ENCODE peak calls at places on chromosomes 2 and 18, in seven cellular contexts. U is stomach, Y is GM12864, R is NB4, N is GM12865, C is heart left ventricle, B is A549. J is an unnamed sample.

GRCh38 chr2:31219131-31219969 is 2.0 kb upstream of the CAPN14 start:
- DNase-seq in U (no peak), Y (peak), R (peak), N (peak), C (no peak), B (no peak), J (no peak)

GRCh38 chr2:101843471-101843870 is 146.0 kb downstream of the MAP4K4 start:
- DNase-seq in U (no peak), Y (no peak), R (no peak), N (no peak), C (no peak), B (no peak), J (no peak)

GRCh38 chr2:191881982-191882816 is 35.3 kb upstream of the CAVIN2 start:
- DNase-seq in U (no peak), Y (no peak), R (no peak), N (no peak), C (no peak), B (no peak), J (no peak)

GRCh38 chr2:120722603-120723421 is 12.9 kb upstream of the GLI2 start:
- DNase-seq in U (peak), Y (no peak), R (no peak), N (no peak), C (peak), B (peak), J (no peak)

GRCh38 chr18:39460136-39460535 is 1894.5 kb upstream of the CELF4 start:
- DNase-seq in U (no peak), Y (no peak), R (no peak), N (no peak), C (no peak), B (no peak), J (no peak)

GRCh38 chr2:241315879-241316700 is at the start of gene SEPTIN2:
- DNase-seq in U (no peak), Y (no peak), R (no peak), N (no peak), C (peak), B (peak), J (no peak)

GRCh38 chr2:215653344-215654015 is 217.6 kb upstream of the FN1 start:
- DNase-seq in U (no peak), Y (no peak), R (no peak), N (no peak), C (no peak), B (no peak), J (no peak)

GRCh38 chr2:72993585-72994280 is 76.4 kb downstream of the EMX1 start:
- DNase-seq in U (peak), Y (no peak), R (no peak), N (no peak), C (no peak), B (no peak), J (no peak)

GRCh38 chr2:43199492-43200481 is 26.6 kb downstream of the ZFP36L2 start:
- DNase-seq in U (peak), Y (no peak), R (peak), N (no peak), C (no peak), B (peak), J (no peak)

GRCh38 chr18:67517224-67517765 is 775 bp upstream of the DSEL start:
- DNase-seq in U (no peak), Y (no peak), R (no peak), N (peak), C (peak), B (no peak), J (no peak)

GRCh38 chr2:17830053-17831034 is 14.1 kb downstream of the MSGN1 start:
- DNase-seq in U (peak), Y (no peak), R (peak), N (peak), C (peak), B (peak), J (peak)

GRCh38 chr2:10452334-10452733 is 4.2 kb upstream of the ODC1 start:
- DNase-seq in U (peak), Y (no peak), R (no peak), N (no peak), C (no peak), B (peak), J (no peak)

GRCh38 chr2:217723078-217723477 is 279.7 kb downstream of the TNS1 start:
- DNase-seq in U (no peak), Y (no peak), R (no peak), N (no peak), C (no peak), B (no peak), J (no peak)

GRCh38 chr18:23684515-23685197 is 4.6 kb upstream of the LAMA3 start:
- DNase-seq in U (no peak), Y (no peak), R (no peak), N (no peak), C (no peak), B (peak), J (no peak)

GRCh38 chr18:23690505-23691068 is 1.3 kb downstream of the LAMA3 start:
- DNase-seq in U (no peak), Y (no peak), R (no peak), N (no peak), C (no peak), B (no peak), J (no peak)

GRCh38 chr18:23689616-23690504 is 607 bp downstream of the LAMA3 start:
- DNase-seq in U (peak), Y (no peak), R (no peak), N (no peak), C (peak), B (peak), J (no peak)

GRCh38 chr18:23688528-23688927 is 725 bp upstream of the LAMA3 start:
- DNase-seq in U (no peak), Y (no peak), R (no peak), N (no peak), C (no peak), B (no peak), J (no peak)

DNA sequence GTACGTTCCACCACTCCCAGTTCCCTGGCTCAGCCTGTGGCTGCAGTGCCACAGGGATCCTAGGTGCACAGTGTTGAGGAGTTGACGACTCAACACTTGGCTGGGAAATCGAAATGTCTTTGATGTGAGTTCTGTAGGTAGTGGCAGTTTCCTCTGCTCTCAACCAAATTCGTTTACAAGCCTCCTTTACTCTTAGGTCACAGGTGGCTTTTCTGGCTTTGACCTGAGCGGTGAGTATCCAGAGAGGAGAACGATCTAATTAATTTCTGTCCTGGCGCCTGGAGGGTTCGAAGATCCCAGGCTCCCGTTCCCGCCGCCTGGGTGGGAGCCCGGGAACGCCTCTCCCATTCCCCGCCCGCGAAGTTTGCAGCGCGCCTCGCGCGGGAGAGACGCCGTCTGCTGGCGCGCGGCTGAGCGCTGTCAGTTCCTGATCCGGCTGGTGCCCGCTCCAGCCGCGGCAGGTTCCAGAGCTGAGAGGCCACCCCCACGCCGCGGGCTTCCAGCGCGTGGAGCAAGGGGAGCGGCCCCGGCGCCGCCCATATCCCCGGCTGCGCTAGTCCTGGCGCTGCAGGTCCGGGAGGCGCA is at the start of gene LAMA3:
- DNase-seq in U (peak), Y (no peak), R (no peak), N (no peak), C (peak), B (peak), J (no peak)
- TF ChIP-seq CTCF in U (no peak), Y (no peak), R (no peak), N (no peak), C (peak), B (peak), J (no peak)

DNA sequence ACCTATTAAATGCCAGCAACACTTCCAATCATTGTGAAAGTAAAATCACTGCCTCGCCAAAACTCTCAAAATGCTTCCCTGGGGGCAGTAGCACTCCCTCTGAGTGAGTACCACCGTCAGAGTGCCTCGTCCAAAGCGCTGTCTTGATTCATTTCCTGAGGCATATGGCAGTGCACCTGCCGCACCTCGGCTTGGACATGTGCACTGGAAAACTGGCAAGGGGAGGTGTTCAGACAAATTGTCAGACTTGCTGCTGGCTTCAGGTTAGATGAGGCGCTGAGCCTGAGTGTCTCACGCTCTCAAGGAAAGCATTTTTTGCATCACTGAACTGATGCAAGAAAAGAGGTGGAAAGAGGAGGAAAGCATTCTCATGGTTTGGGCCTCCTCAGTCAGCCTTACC is 132.8 kb downstream of the ATL2 start:
- DNase-seq in U (no peak), Y (no peak), R (no peak), N (no peak), C (no peak), B (no peak), J (no peak)
- H3K4me3 ChIP-seq in U (no peak), Y (no peak), R (no peak), N (no peak), C (no peak), B (no peak), J (no peak)

DNA sequence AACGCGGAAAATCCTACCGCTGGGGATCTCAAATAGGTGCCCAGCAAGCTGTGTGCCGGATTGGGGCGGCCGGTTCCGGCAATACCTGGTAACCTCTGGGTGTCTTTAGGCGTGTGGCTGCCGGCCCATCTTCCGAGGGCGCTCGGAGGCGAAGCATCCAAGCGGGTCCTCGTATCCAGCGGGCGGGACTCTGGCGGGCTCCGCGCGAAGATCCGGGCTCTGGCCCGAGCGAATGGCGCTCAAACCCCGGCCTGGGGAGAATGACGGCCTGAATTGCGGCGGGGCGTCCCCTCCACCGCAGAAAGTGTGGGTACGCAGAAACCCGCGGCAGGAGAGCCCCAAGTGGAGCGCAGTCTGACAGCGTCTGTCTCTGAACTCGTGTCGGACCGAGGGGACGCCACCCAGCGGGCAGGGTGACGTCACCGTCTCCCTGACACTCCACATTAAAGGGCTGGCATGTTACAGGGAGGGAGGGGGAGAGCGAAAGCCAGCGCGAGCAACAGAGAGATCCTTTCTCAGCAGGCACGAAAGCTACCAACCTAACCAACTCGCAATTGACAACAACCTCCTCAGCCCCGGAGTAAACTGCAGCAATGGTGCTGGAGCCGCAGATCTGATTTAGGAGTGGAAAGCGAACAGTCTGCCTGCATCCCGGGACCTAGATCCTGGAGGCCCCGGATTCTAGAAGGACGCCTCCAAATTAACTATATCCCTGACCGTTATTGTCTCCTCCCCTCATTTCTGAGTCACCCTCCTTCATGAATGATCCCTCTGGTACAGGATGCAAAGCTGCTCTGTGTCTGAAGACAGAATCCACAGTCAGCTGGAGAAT is at the start of gene SKOR2:
- DNase-seq in U (no peak), Y (no peak), R (no peak), N (no peak), C (peak), B (no peak), J (no peak)
- TF ChIP-seq CTCF in U (no peak), Y (no peak), R (no peak), N (no peak), C (no peak), B (no peak), J (no peak)

DNA sequence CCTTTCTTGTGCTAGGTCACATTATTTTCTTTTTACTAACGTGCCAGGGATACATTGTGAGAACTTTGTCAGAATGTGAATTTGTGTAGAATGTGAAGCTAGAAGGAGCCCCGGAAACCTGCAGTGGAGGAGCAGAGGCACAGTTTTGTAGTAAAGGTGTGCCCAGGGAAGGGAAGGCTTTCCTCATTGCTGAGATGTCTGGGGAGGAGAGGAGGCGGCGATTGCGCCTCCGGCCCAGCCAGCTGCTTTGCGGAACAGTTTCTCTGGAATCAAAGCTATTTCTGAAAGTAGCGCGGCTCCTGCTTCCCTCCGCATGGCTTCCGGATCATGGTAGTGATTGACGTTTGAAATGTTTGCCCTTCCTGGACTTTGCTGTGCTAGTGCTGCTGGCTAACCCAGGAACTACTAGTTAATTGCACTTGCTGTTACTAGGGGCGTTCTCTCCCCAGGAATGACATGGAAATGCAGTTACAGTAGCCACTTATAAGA is 83.1 kb upstream of the RBM44 start:
- DNase-seq in U (peak), Y (no peak), R (no peak), N (no peak), C (no peak), B (no peak), J (no peak)
- H3K4me3 ChIP-seq in U (peak), Y (no peak), R (no peak), N (no peak), C (peak), B (no peak), J (peak)

GRCh38 chr2:98632351-98632750 is 24.0 kb downstream of the UNC50 start:
- DNase-seq in U (no peak), Y (no peak), R (no peak), N (no peak), C (no peak), B (no peak), J (no peak)

GRCh38 chr2:98637401-98638144 is 29.2 kb downstream of the UNC50 start:
- DNase-seq in U (no peak), Y (peak), R (no peak), N (peak), C (no peak), B (no peak), J (no peak)

GRCh38 chr2:98634406-98635092 is 26.2 kb downstream of the UNC50 start:
- DNase-seq in U (no peak), Y (no peak), R (peak), N (peak), C (no peak), B (peak), J (no peak)
- TF ChIP-seq CTCF in U (no peak), Y (peak), R (peak), N (peak), C (no peak), B (peak), J (peak)

J was measured in epithelial cell of proximal tubule.